ENCODE peak calls at places on chromosomes 13 and 19, in four cellular contexts. One of them, this sample, is unnamed.

GRCh38 chr13:113304121-113304520 is 7.1 kb downstream of the LAMP1 start:
- DNase-seq in ovary: no peak
- DNase-seq in left ventricle myocardium inferior: no peak
- DNase-seq in testis: no peak
- DNase-seq in this sample: peak

GRCh38 chr13:110819203-110820014 is 95.5 kb downstream of the ANKRD10 start:
- DNase-seq in ovary: peak
- DNase-seq in left ventricle myocardium inferior: peak
- DNase-seq in testis: peak
- DNase-seq in this sample: peak

GRCh38 chr13:49046534-49046933 is 70.8 kb downstream of the FNDC3A start:
- DNase-seq in ovary: no peak
- DNase-seq in left ventricle myocardium inferior: no peak
- DNase-seq in testis: no peak
- DNase-seq in this sample: no peak

GRCh38 chr19:50776131-50776530 is 5.9 kb downstream of the GPR32 start:
- DNase-seq in ovary: no peak
- DNase-seq in left ventricle myocardium inferior: no peak
- DNase-seq in testis: no peak
- DNase-seq in this sample: no peak

GRCh38 chr13:58598241-58598640 is 966.7 kb downstream of the PCDH17 start:
- DNase-seq in ovary: no peak
- DNase-seq in left ventricle myocardium inferior: no peak
- DNase-seq in testis: no peak
- DNase-seq in this sample: no peak

GRCh38 chr19:2726160-2726855 is 5.1 kb upstream of the DIRAS1 start:
- DNase-seq in ovary: no peak
- DNase-seq in left ventricle myocardium inferior: no peak
- DNase-seq in testis: no peak
- DNase-seq in this sample: no peak

GRCh38 chr19:56751078-56751489 is 79.5 kb upstream of the ZNF835 start:
- DNase-seq in ovary: peak
- DNase-seq in left ventricle myocardium inferior: no peak
- DNase-seq in testis: peak
- DNase-seq in this sample: no peak

GRCh38 chr19:29311391-29311790 is 98.4 kb upstream of the UQCRFS1 start:
- DNase-seq in ovary: no peak
- DNase-seq in left ventricle myocardium inferior: no peak
- DNase-seq in testis: no peak
- DNase-seq in this sample: no peak

GRCh38 chr19:2049741-2050348 is 1.2 kb downstream of the MKNK2 start:
- DNase-seq in ovary: peak
- DNase-seq in left ventricle myocardium inferior: peak
- DNase-seq in testis: peak
- DNase-seq in this sample: peak

GRCh38 chr19:19540707-19541515 is 2.8 kb downstream of the CILP2 start:
- DNase-seq in ovary: peak
- DNase-seq in left ventricle myocardium inferior: no peak
- DNase-seq in testis: peak
- DNase-seq in this sample: no peak

GRCh38 chr19:18834644-18834984 is 2.9 kb downstream of the UPF1 start:
- DNase-seq in ovary: no peak
- DNase-seq in left ventricle myocardium inferior: no peak
- DNase-seq in testis: no peak
- DNase-seq in this sample: no peak

GRCh38 chr19:48964205-48965032 is 690 bp upstream of the FTL start:
- DNase-seq in ovary: no peak
- DNase-seq in left ventricle myocardium inferior: peak
- DNase-seq in testis: peak
- DNase-seq in this sample: no peak

GRCh38 chr19:28289294-28290063 is 923.5 kb downstream of the UQCRFS1 start:
- DNase-seq in ovary: no peak
- DNase-seq in left ventricle myocardium inferior: no peak
- DNase-seq in testis: peak
- DNase-seq in this sample: no peak

GRCh38 chr19:7426986-7427385 is 61.8 kb downstream of the PEX11G start:
- DNase-seq in ovary: no peak
- DNase-seq in left ventricle myocardium inferior: no peak
- DNase-seq in testis: no peak
- DNase-seq in this sample: no peak
- H3K27ac ChIP-seq in ovary: no peak
- H3K27ac ChIP-seq in left ventricle myocardium inferior: no peak
- H3K27ac ChIP-seq in testis: no peak
- H3K27ac ChIP-seq in this sample: no peak

DNA sequence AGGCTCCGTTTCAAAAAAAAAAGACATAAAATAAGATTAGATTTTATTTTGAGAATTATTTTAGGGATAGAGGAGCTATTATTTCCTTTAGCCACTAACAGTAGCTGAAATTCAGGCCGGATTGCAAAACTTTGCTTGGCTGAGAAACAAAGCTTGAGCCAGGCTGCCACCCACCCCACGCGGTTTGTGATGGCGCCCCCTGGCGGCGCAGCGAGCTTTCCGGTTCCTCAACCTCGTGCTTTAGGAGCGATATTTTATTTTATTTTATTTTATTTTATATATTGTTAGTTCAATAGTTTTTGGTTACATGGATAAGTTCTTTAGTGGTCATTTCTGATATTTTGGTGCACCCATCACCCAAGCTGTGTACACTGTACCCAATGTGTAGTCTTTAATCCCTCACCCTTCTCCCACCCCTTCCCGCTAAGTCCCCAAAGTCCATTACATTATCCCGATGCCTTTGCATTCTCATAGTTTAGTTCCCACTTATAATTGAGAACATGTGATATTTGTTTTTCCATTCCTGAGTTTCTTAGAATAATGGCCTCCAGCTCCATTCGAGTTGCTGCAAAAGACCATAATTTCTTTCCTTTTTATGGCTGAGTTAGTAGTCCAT is 19.8 kb upstream of the CEACAM4 start:
- DNase-seq in ovary: no peak
- DNase-seq in left ventricle myocardium inferior: no peak
- DNase-seq in testis: peak
- DNase-seq in this sample: no peak
- TF ChIP-seq CTCF in ovary: no peak
- TF ChIP-seq CTCF in left ventricle myocardium inferior: peak
- TF ChIP-seq CTCF in testis: peak
- TF ChIP-seq CTCF in this sample: no peak

DNA sequence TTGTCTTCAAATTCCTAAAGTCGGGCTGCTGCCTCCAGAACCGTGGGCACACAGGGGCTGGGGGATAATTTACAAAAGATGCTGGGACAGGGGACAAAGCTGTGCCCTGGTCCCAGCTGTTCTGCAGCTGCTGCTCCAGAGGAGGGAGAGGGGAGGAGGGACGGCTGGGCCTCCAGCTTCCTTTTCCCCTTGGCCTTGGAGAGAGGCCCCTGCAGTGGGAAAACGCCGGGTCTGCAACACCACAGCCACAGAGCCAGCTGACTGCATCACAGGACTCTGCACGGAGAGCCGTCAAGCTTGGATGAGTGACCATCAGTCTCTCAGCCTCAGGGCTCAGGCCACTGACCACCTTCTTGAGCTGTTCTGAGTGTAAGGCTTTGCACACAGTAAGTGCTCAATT is 6.1 kb downstream of the DOCK6 start:
- DNase-seq in ovary: peak
- DNase-seq in left ventricle myocardium inferior: peak
- DNase-seq in testis: peak
- DNase-seq in this sample: peak
- H3K27ac ChIP-seq in ovary: no peak
- H3K27ac ChIP-seq in left ventricle myocardium inferior: peak
- H3K27ac ChIP-seq in testis: no peak
- H3K27ac ChIP-seq in this sample: peak

GRCh38 chr19:7907544-7907943 is 3.9 kb downstream of the MAP2K7 start:
- DNase-seq in ovary: peak
- DNase-seq in left ventricle myocardium inferior: no peak
- DNase-seq in testis: no peak
- DNase-seq in this sample: no peak

GRCh38 chr19:7908078-7908699 is 4.5 kb downstream of the MAP2K7 start:
- DNase-seq in ovary: peak
- DNase-seq in left ventricle myocardium inferior: no peak
- DNase-seq in testis: peak
- DNase-seq in this sample: no peak

GRCh38 chr19:7910321-7911161 is 4.1 kb upstream of the TGFBR3L start:
- DNase-seq in ovary: peak
- DNase-seq in left ventricle myocardium inferior: no peak
- DNase-seq in testis: no peak
- DNase-seq in this sample: peak

GRCh38 chr19:7908742-7909461 is 5.2 kb downstream of the MAP2K7 start:
- DNase-seq in ovary: peak
- DNase-seq in left ventricle myocardium inferior: no peak
- DNase-seq in testis: no peak
- DNase-seq in this sample: no peak

GRCh38 chr19:7909471-7910067 is 5.1 kb upstream of the TGFBR3L start:
- DNase-seq in ovary: peak
- DNase-seq in left ventricle myocardium inferior: no peak
- DNase-seq in testis: no peak
- DNase-seq in this sample: no peak
- TF ChIP-seq CTCF in ovary: no peak
- TF ChIP-seq CTCF in left ventricle myocardium inferior: no peak
- TF ChIP-seq CTCF in testis: no peak
- TF ChIP-seq CTCF in this sample: no peak